ENCODE peak calls at places on chromosome 22, in six cellular contexts. L is K562, Q is HepG2, B is HCT116, C is GM12878, Y is H1. S is an unnamed sample.

GRCh38 chr22:36237462-36238347 is 1.6 kb downstream of the APOL2 start:
- DNase-seq in L (no peak), Q (no peak), B (no peak), C (no peak), Y (no peak), S (no peak)

GRCh38 chr22:30159561-30160353 is 79.5 kb downstream of the HORMAD2 start:
- DNase-seq in L (no peak), Q (peak), B (no peak), C (no peak), Y (no peak), S (no peak)

GRCh38 chr22:20576445-20576816 is 69.0 kb downstream of the MED15 start:
- DNase-seq in L (no peak), Q (no peak), B (no peak), C (no peak), Y (no peak), S (no peak)

GRCh38 chr22:24066260-24066659 is 55.2 kb downstream of the CABIN1 start:
- DNase-seq in L (no peak), Q (no peak), B (no peak), C (no peak), Y (no peak), S (no peak)

GRCh38 chr22:28783786-28784671 is 11.5 kb downstream of the CCDC117 start:
- DNase-seq in L (no peak), Q (peak), B (no peak), C (no peak), Y (no peak), S (no peak)

GRCh38 chr22:37044634-37045625 is 6.6 kb upstream of the KCTD17 start:
- DNase-seq in L (no peak), Q (no peak), B (no peak), C (no peak), Y (no peak), S (no peak)

GRCh38 chr22:44202261-44202789 is 21.6 kb downstream of the PARVG start:
- DNase-seq in L (no peak), Q (no peak), B (no peak), C (no peak), Y (no peak), S (no peak)

GRCh38 chr22:23888615-23889401 is 5.4 kb upstream of the MIF start:
- DNase-seq in L (peak), Q (peak), B (no peak), C (no peak), Y (no peak), S (no peak)

GRCh38 chr22:42688241-42688913 is 32.3 kb downstream of the A4GALT start:
- DNase-seq in L (peak), Q (peak), B (no peak), C (no peak), Y (no peak), S (peak)

GRCh38 chr22:41217553-41218157 is 12.5 kb downstream of the L3MBTL2 start:
- DNase-seq in L (no peak), Q (no peak), B (no peak), C (no peak), Y (peak), S (peak)

GRCh38 chr22:43260818-43261217 is 73.9 kb upstream of the TTLL12 start:
- DNase-seq in L (no peak), Q (no peak), B (no peak), C (no peak), Y (no peak), S (no peak)

GRCh38 chr22:43186272-43187170 is at the start of gene TTLL12:
- DNase-seq in L (peak), Q (no peak), B (no peak), C (no peak), Y (no peak), S (peak)

GRCh38 chr22:31090217-31091085 is 9.3 kb downstream of the SMTN start:
- DNase-seq in L (no peak), Q (no peak), B (no peak), C (no peak), Y (no peak), S (no peak)

GRCh38 chr22:36385491-36386350 is 2.0 kb downstream of the MYH9 start:
- DNase-seq in L (no peak), Q (peak), B (no peak), C (no peak), Y (no peak), S (no peak)

GRCh38 chr22:32539631-32540449 is 65.2 kb downstream of the FBXO7 start:
- DNase-seq in L (no peak), Q (no peak), B (no peak), C (peak), Y (no peak), S (no peak)

GRCh38 chr22:37351268-37351667 is 69.0 kb downstream of the CYTH4 start:
- DNase-seq in L (no peak), Q (no peak), B (no peak), C (no peak), Y (no peak), S (no peak)

GRCh38 chr22:31616315-31616980 is 45.6 kb downstream of the PISD start:
- DNase-seq in L (no peak), Q (peak), B (no peak), C (no peak), Y (no peak), S (no peak)

GRCh38 chr22:49186756-49187155 is 640.9 kb downstream of the BRD1 start:
- DNase-seq in L (no peak), Q (no peak), B (no peak), C (no peak), Y (no peak), S (no peak)

GRCh38 chr22:49189871-49190270 is 637.8 kb downstream of the BRD1 start:
- DNase-seq in L (no peak), Q (no peak), B (no peak), C (no peak), Y (no peak), S (no peak)

GRCh38 chr22:49188091-49188490 is 639.6 kb downstream of the BRD1 start:
- DNase-seq in L (no peak), Q (no peak), B (peak), C (no peak), Y (no peak), S (no peak)

GRCh38 chr22:49186293-49186692 is 641.4 kb downstream of the BRD1 start:
- DNase-seq in L (no peak), Q (no peak), B (no peak), C (no peak), Y (no peak), S (no peak)

GRCh38 chr22:49188591-49188990 is 639.1 kb downstream of the BRD1 start:
- DNase-seq in L (no peak), Q (no peak), B (no peak), C (no peak), Y (no peak), S (no peak)
- TF ChIP-seq ATF3 in L (no peak), Q (no peak), B (no peak), C (no peak), Y (no peak), S (no peak)

DNA sequence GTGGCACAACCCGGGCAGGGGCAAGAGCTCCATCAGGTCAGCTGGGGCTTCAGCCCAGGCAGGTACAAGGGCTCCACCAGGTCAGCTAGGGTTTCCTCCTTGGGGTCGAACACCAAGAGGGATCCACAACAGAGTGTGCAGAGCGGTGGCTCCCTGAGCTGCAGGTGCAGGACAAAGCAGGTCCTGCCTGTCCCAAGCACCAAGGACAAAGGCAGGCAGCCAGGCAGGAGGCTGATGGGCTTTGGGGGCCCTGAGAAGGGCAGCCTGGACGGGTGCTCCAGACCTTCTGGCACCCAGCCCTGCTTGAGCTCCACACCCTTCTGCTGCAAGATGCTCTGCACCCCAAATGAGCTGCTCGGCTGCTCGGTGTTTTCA is 1510.8 kb downstream of the BRD1 start:
- DNase-seq in L (no peak), Q (no peak), B (no peak), C (no peak), Y (peak), S (no peak)
- TF ChIP-seq ATF3 in L (no peak), Q (no peak), B (no peak), C (no peak), Y (no peak), S (no peak)

DNA sequence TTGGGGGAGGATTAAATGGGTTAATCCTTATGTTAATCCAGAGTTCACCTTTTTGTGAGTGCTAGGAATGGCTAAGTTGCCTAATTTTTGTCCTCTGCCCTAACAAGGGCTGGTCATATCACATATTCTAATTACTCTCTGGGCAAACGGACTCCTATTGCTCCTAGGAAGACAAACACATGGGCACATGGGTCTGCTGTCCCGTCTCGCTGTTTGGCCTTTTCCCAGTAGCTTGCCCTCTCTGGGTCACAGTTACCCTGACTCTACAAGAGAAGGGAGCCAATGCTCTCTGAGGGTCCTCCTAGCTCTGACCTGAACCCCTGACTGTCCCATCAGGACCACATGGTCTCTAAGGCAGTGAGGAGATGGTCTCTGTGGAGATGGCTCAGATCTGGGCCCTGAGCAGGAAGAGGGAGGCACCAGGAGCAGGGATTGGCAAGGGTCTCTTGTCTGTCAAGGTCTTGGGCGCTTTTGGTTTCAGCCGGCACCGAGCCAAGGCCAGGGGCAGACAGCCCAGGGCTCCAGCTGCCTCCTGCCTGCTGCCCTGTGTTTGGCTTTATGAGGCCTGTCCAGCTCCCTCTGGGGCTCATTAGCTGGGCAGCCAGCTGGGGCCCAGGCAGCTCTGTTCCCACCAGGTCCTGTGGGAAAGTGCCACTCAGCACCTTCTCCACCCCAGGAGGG is 560.0 kb downstream of the MN1 start:
- DNase-seq in L (no peak), Q (no peak), B (no peak), C (no peak), Y (no peak), S (no peak)
- TF ChIP-seq ATF3 in L (no peak), Q (no peak), B (no peak), C (no peak), Y (no peak), S (no peak)

GRCh38 chr22:50271011-50271394 is 823 bp upstream of the MAPK11 start:
- DNase-seq in L (no peak), Q (no peak), B (no peak), C (no peak), Y (no peak), S (no peak)

GRCh38 chr22:50274311-50274710 is 4.1 kb upstream of the MAPK11 start:
- DNase-seq in L (peak), Q (peak), B (no peak), C (no peak), Y (no peak), S (no peak)

GRCh38 chr22:50270302-50271010 is at the start of gene MAPK11:
- DNase-seq in L (peak), Q (peak), B (no peak), C (no peak), Y (peak), S (peak)

GRCh38 chr22:50271519-50271970 is 1.4 kb upstream of the MAPK11 start:
- DNase-seq in L (peak), Q (peak), B (no peak), C (no peak), Y (peak), S (peak)

GRCh38 chr22:50272103-50272782 is 2.1 kb upstream of the MAPK11 start:
- DNase-seq in L (no peak), Q (no peak), B (no peak), C (no peak), Y (peak), S (no peak)
- TF ChIP-seq ATF3 in L (no peak), Q (no peak), B (no peak), C (no peak), Y (no peak), S (no peak)

GRCh38 chr22:22025320-22026156 is 43.0 kb upstream of the TOP3B start:
- DNase-seq in L (no peak), Q (no peak), B (no peak), C (no peak), Y (no peak), S (no peak)

GRCh38 chr22:22022977-22023534 is 40.5 kb upstream of the TOP3B start:
- DNase-seq in L (peak), Q (no peak), B (no peak), C (no peak), Y (no peak), S (no peak)

GRCh38 chr22:22024440-22024839 is 41.9 kb upstream of the TOP3B start:
- DNase-seq in L (no peak), Q (no peak), B (no peak), C (no peak), Y (no peak), S (no peak)

GRCh38 chr22:22022255-22022840 is 39.8 kb upstream of the TOP3B start:
- DNase-seq in L (peak), Q (no peak), B (no peak), C (no peak), Y (no peak), S (no peak)

GRCh38 chr22:22023581-22024137 is 41.1 kb upstream of the TOP3B start:
- DNase-seq in L (peak), Q (no peak), B (no peak), C (no peak), Y (no peak), S (no peak)
- TF ChIP-seq ATF3 in L (no peak), Q (no peak), B (no peak), C (no peak), Y (no peak), S (no peak)

GRCh38 chr22:19122143-19122751 is at the start of gene DGCR2:
- DNase-seq in L (peak), Q (peak), B (peak), C (peak), Y (peak), S (peak)

GRCh38 chr22:19119949-19120348 is 2.3 kb downstream of the DGCR2 start:
- DNase-seq in L (no peak), Q (no peak), B (no peak), C (no peak), Y (no peak), S (no peak)

GRCh38 chr22:19120829-19121630 is 1.2 kb downstream of the DGCR2 start:
- DNase-seq in L (peak), Q (peak), B (peak), C (no peak), Y (no peak), S (no peak)

GRCh38 chr22:19122752-19123492 is 710 bp upstream of the DGCR2 start:
- DNase-seq in L (no peak), Q (no peak), B (no peak), C (no peak), Y (no peak), S (no peak)

GRCh38 chr22:19121631-19122142 is 525 bp downstream of the DGCR2 start:
- DNase-seq in L (peak), Q (no peak), B (no peak), C (no peak), Y (peak), S (peak)
- TF ChIP-seq ATF3 in L (peak), Q (no peak), B (no peak), C (no peak), Y (no peak), S (no peak)

GRCh38 chr22:17772249-17772962 is 1.9 kb downstream of the BID start:
- DNase-seq in L (no peak), Q (no peak), B (no peak), C (no peak), Y (no peak), S (no peak)
- TF ChIP-seq ATF3 in L (no peak), Q (no peak), B (no peak), C (no peak), Y (no peak), S (no peak)

DNA sequence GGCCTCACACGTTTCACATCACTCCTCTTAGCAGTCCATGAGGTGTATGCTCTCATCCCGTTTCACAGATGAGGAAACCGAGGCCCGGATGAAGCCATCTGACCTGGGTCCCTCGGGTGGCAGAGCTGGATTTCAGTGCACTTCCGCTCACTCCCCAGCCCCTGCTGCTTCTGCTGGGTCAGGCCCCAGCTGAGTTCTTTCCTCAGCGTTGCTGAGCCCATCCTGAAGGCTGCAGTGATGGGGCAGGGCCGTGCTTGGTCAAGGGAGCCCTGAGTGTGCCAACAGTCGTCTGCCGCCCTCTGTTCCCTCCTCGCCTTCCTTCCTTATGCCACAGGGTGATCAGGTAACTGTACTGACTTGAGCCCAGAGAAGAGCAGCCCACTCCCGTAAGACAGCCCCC is 12.1 kb downstream of the TRMU start:
- DNase-seq in L (no peak), Q (no peak), B (no peak), C (no peak), Y (no peak), S (no peak)
- TF ChIP-seq ATF3 in L (no peak), Q (no peak), B (no peak), C (no peak), Y (no peak), S (no peak)

DNA sequence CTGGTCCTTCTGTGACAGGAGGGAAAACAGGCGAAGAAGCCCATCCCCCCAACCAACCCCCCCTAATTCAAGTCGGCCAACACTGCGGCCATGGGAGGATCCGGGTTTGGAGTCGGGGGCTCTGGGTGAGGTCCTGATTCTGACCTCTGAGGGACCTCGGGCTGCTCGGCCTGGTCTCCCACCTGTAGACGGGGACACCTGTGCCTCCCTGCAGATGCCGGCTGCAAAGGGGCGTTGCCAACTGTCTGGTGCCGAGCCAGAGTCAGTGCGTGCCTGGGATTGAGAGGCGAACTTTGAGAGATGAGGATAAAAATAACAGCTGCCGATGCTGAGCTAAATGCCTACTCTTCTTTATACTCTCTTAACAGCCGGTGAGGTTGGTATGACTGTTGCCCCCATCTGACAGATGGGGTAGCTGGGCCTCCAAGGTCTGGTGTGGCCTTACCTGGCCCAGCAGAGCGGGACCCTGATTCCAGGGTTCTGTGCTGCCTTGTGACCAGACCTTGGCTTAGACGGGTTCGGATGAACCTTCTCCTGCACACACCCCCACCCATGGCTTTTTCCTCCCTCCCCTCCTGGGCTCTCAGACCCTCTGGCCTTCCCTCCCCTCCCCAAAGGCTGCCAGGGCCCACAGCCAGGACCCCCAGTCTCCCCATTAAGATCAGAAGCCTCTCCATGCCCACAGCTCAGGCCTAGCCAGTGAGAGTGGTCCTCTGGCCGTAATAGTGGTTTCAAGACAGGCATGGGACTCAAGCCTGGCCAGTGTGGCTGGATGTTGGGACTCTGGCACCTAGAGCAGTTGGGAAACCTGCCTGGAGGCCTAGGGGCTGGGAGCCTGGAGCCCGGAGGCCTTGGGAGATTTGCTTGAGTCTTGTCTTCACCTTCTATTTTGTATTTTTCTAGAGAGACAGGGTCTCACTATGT is 41.7 kb downstream of the KCNJ4 start:
- DNase-seq in L (no peak), Q (no peak), B (no peak), C (no peak), Y (peak), S (peak)
- TF ChIP-seq ATF3 in L (no peak), Q (no peak), B (no peak), C (no peak), Y (no peak), S (no peak)

S was measured in WTC11.